ENCODE peak calls at places on chromosomes 2 and 18, in eight cellular contexts. K is SK-N-SH, C is hepatocyte, N is HCT116, B is GM23248, I is neural progenitor cell, L is OCI-LY7, H is GM23338. Y is an unnamed sample.
A peak's percentile ranks its signal among the peaks of the same experiment; 100 is the strongest.

GRCh38 chr2:199811360-199811759 is 39.6 kb downstream of the FTCDNL1 start:
- DNase-seq in C (no peak), B (peak; percentile 39), L (no peak), K (no peak), I (no peak), H (no peak), N (no peak), Y (no peak)

GRCh38 chr2:96241901-96242611 is 23.7 kb downstream of the TMEM127 start:
- DNase-seq in C (no peak), H (peak; percentile 20), N (no peak), L (peak; percentile 79), K (no peak), B (peak; percentile 86), I (no peak), Y (peak; percentile 87)

GRCh38 chr2:138948070-138948539 is 167.9 kb upstream of the NXPH2 start:
- DNase-seq in N (peak; percentile 97), H (no peak), L (no peak), C (peak; percentile 43), I (no peak), K (no peak), B (peak; percentile 93), Y (no peak)

GRCh38 chr2:119425620-119426395 is 5.8 kb upstream of the TMEM37 start:
- DNase-seq in H (no peak), K (no peak), I (no peak), L (no peak), N (no peak), C (peak; percentile 82), B (no peak), Y (no peak)

GRCh38 chr18:46237891-46238290 is 133.7 kb downstream of the HAUS1 start:
- DNase-seq in N (no peak), B (no peak), H (no peak), C (no peak), L (no peak), K (no peak), I (no peak), Y (no peak)

GRCh38 chr18:28015671-28016070 is 161.3 kb downstream of the CDH2 start:
- DNase-seq in K (no peak), C (no peak), H (peak; percentile 22), I (no peak), L (no peak), N (no peak), B (no peak), Y (no peak)

GRCh38 chr2:120675460-120676130 is 60.1 kb upstream of the GLI2 start:
- DNase-seq in C (peak; percentile 83), I (peak; percentile 73), N (peak; percentile 53), H (peak; percentile 83), B (peak; percentile 77), K (peak; percentile 67), L (peak; percentile 33), Y (peak; percentile 51)

GRCh38 chr2:206556357-206556949 is 85.8 kb upstream of the FAM237A start:
- DNase-seq in C (peak; percentile 50), L (peak; percentile 28), B (peak; percentile 57), H (peak; percentile 72), I (peak; percentile 52), K (peak; percentile 36), N (peak; percentile 48), Y (peak; percentile 45)

GRCh38 chr2:223995569-223995968 is 38.3 kb downstream of the MRPL44 start:
- DNase-seq in I (no peak), C (no peak), H (no peak), K (no peak), L (no peak), N (peak; percentile 56), B (peak; percentile 72), Y (no peak)

GRCh38 chr2:19033240-19033639 is 325.2 kb downstream of the OSR1 start:
- DNase-seq in N (no peak), L (no peak), B (no peak), C (no peak), K (no peak), I (no peak), H (no peak), Y (no peak)

GRCh38 chr2:134140251-134140661 is 113.6 kb upstream of the MGAT5 start:
- DNase-seq in I (no peak), B (no peak), K (no peak), N (no peak), H (no peak), L (no peak), C (no peak), Y (no peak)

GRCh38 chr2:216540920-216541319 is 42.3 kb downstream of the RPL37A start:
- DNase-seq in N (no peak), H (no peak), B (no peak), C (no peak), K (no peak), L (no peak), I (no peak), Y (no peak)
- TF ChIP-seq EZH2phosphoT487 in N (no peak), H (no peak), B (no peak), C (no peak), K (no peak), L (no peak), I (no peak), Y (no peak)

DNA sequence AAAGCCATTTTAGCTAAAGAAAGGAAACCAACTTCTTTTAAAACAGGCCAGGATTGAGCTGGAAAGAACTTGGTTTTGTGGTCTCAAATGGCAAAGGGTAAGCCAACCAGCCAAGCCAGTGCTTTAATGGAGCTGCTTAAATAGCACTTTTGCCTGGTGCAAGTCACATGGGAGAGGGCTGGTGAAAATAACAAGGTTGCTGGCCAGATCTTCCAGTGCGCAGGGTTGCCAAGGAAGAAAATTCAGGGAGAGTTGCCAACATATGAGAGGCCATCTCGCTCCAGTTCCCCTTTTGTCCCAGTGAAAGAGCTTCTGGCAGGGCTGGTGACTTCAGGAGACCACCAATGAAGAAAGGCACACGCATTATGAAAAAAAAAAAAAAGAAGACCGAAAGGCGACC is 57.3 kb downstream of the IRS1 start:
- DNase-seq in K (no peak), C (no peak), L (no peak), I (peak; percentile 28), H (no peak), B (no peak), N (no peak), Y (no peak)
- H3K79me2 ChIP-seq in K (peaks cover 34% of the 10 kb centered on the region), C (peaks cover 64% of the 10 kb centered on the region), L (no peaks in the 10 kb centered on the region), I (peaks cover 5% of the 10 kb centered on the region), H (peaks cover 7% of the 10 kb centered on the region), B (peaks cover 99% of the 10 kb centered on the region), N (peaks cover 96% of the 10 kb centered on the region), Y (no peaks in the 10 kb centered on the region)

DNA sequence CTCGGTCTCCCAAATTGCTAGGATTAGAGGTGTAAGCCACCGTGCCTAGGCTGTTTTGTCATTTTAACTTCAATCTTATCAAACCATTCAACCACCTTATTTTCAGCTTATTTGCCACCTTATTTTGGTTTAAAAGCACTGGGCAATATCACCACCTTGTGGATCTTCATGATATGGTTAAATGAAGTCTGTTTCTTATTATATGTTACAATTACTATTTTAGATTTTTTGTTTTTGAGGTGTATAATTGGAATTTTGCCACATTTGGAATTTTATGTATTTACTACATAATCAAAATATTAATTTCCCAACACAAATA is 43.8 kb upstream of the SCN9A start:
- DNase-seq in B (peak; percentile 63), L (no peak), K (no peak), H (peak; percentile 56), C (peak; percentile 10), N (peak; percentile 23), I (peak; percentile 20), Y (peak; percentile 8)
- TF ChIP-seq EZH2phosphoT487 in B (no peak), L (no peak), K (no peak), H (no peak), C (no peak), N (no peak), I (no peak), Y (no peak)

GRCh38 chr18:9488535-9488934 is 13.2 kb downstream of the RALBP1 start:
- DNase-seq in N (no peak), K (no peak), I (no peak), B (no peak), H (no peak), L (no peak), C (no peak), Y (no peak)
- H3K79me2 ChIP-seq in N (peaks cover 87% of the 10 kb centered on the region), K (peaks cover 98% of the 10 kb centered on the region), I (peaks cover 96% of the 10 kb centered on the region), B (peaks cover 100% of the 10 kb centered on the region), H (peaks cover 89% of the 10 kb centered on the region), L (peaks cover 98% of the 10 kb centered on the region), C (peaks cover 99% of the 10 kb centered on the region), Y (peaks cover 90% of the 10 kb centered on the region)

DNA sequence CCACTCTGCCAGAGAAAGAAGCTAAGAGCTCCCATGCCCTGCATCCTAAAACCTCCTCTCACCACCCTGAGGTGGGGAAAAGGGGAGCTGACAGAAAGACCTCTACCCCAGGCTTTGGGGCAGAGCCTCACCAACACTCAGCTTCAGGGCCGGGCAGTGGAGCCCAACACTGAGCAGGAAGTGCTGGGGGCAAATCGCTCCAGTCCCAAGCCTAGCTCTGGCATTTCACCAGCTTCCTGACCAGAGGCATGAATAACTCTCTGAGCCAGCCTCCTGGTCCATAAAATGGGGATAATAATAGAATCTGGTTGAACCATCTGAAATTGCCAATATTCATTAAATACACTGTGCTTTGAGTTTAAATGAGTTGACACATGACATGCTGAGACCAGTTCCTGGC is 153.6 kb downstream of the TNS1 start:
- DNase-seq in C (no peak), H (no peak), N (no peak), I (no peak), L (no peak), K (no peak), B (peak; percentile 67), Y (no peak)
- TF ChIP-seq EZH2phosphoT487 in C (no peak), H (no peak), N (no peak), I (no peak), L (no peak), K (no peak), B (no peak), Y (no peak)